ENCODE peak calls at places on chromosomes 12 and 14, in six cellular contexts. O is amniotic epithelial cell, R is ELF-1, P is SW 1271, S is mesendoderm, M is astrocyte. D is an unnamed sample.

GRCh38 chr14:53103941-53104340 is 49.2 kb downstream of the DDHD1 start:
- DNase-seq in S (no peak), P (no peak), R (no peak), M (no peak), O (no peak), D (no peak)

GRCh38 chr14:23707415-23707814 is 71.3 kb downstream of the DHRS2 start:
- DNase-seq in O (no peak), S (no peak), M (no peak), P (no peak), R (no peak), D (no peak)

GRCh38 chr12:120700863-120701262 is 9.4 kb upstream of the UNC119B start:
- DNase-seq in M (no peak), P (no peak), O (no peak), R (no peak), S (no peak), D (no peak)

GRCh38 chr12:114664661-114665320 is 19.2 kb downstream of the TBX3 start:
- DNase-seq in M (no peak), S (peak; percentile 45), O (no peak), P (no peak), R (peak; percentile 64), D (no peak)

GRCh38 chr12:11827096-11827841 is 177.8 kb downstream of the ETV6 start:
- DNase-seq in M (no peak), R (peak; percentile 64), P (no peak), S (peak; percentile 83), O (peak; percentile 57), D (peak; percentile 27)

GRCh38 chr12:76713130-76713529 is 50.8 kb upstream of the ZDHHC17 start:
- DNase-seq in R (no peak), M (no peak), S (peak; percentile 76), P (no peak), O (no peak), D (peak; percentile 16)

GRCh38 chr12:100491104-100491503 is 17.4 kb downstream of the NR1H4 start:
- DNase-seq in P (no peak), M (no peak), O (no peak), R (no peak), S (no peak), D (no peak)

GRCh38 chr12:96073346-96074336 is 38.3 kb upstream of the LTA4H start:
- DNase-seq in S (peak; percentile 93), R (no peak), O (no peak), P (no peak), M (no peak), D (no peak)

GRCh38 chr12:89960607-89961394 is 252.2 kb upstream of the ATP2B1 start:
- DNase-seq in R (no peak), S (no peak), M (no peak), O (no peak), P (no peak), D (no peak)

GRCh38 chr14:104130974-104131651 is 7.3 kb upstream of the KIF26A start:
- DNase-seq in S (peak; percentile 62), O (peak; percentile 9), R (no peak), M (no peak), P (no peak), D (no peak)

GRCh38 chr12:30422844-30423243 is 272.8 kb downstream of the IPO8 start:
- DNase-seq in S (no peak), M (no peak), O (no peak), R (no peak), P (no peak), D (no peak)

GRCh38 chr12:62737615-62738014 is 197.3 kb downstream of the PPM1H start:
- DNase-seq in M (no peak), S (no peak), R (no peak), O (no peak), P (no peak), D (no peak)

GRCh38 chr14:78232666-78233065 is 62.5 kb downstream of the NRXN3 start:
- DNase-seq in S (no peak), O (no peak), R (no peak), M (no peak), P (no peak), D (no peak)

GRCh38 chr14:102221026-102221425 is 81.3 kb downstream of the WDR20 start:
- DNase-seq in P (no peak), R (no peak), O (no peak), S (peak; percentile 68), M (no peak), D (no peak)

GRCh38 chr12:31620311-31620710 is 29.4 kb upstream of the DENND5B start:
- DNase-seq in M (peak; percentile 56), P (no peak), O (peak; percentile 78), S (no peak), R (no peak), D (no peak)

GRCh38 chr14:98175436-98175835 is 1096.6 kb downstream of the BCL11B start:
- DNase-seq in M (no peak), R (no peak), S (no peak), P (no peak), O (no peak), D (no peak)

GRCh38 chr12:55658635-55659391 is 22.1 kb downstream of the OR10P1 start:
- DNase-seq in O (peak; percentile 62), M (no peak), R (no peak), S (no peak), P (no peak), D (no peak)

GRCh38 chr12:121250359-121250758 is 40.4 kb downstream of the P2RX4 start:
- DNase-seq in S (no peak), P (no peak), O (no peak), R (peak; percentile 23), M (no peak), D (no peak)

GRCh38 chr12:128268348-128268725 is 1.4 kb downstream of the TMEM132C start:
- DNase-seq in P (no peak), M (no peak), S (peak; percentile 8), O (no peak), R (peak; percentile 28), D (no peak)

GRCh38 chr14:59215353-59215752 is 26.9 kb downstream of the DAAM1 start:
- DNase-seq in R (no peak), S (no peak), O (peak; percentile 13), M (peak; percentile 66), P (no peak), D (no peak)

GRCh38 chr12:45050751-45051489 is at the start of gene DBX2:
- DNase-seq in M (no peak), R (peak; percentile 25), O (no peak), S (peak; percentile 19), P (no peak), D (no peak)

GRCh38 chr12:80837342-80837978 is 100.3 kb downstream of the LIN7A start:
- DNase-seq in M (peak; percentile 61), O (peak; percentile 53), S (peak; percentile 96), R (peak; percentile 51), P (no peak), D (no peak)

GRCh38 chr12:31641509-31642090 is 17.9 kb upstream of the ETFBKMT start:
- DNase-seq in M (no peak), S (no peak), O (no peak), P (no peak), R (no peak), D (no peak)

GRCh38 chr14:95533391-95533821 is 1.4 kb upstream of the GLRX5 start:
- DNase-seq in P (no peak), R (peak; percentile 37), M (peak; percentile 42), S (peak; percentile 44), O (peak; percentile 38), D (no peak)

GRCh38 chr12:49959570-49960473 is 1.9 kb upstream of the AQP5 start:
- DNase-seq in R (peak; percentile 52), S (peak; percentile 61), O (no peak), P (no peak), M (peak; percentile 44), D (no peak)

GRCh38 chr12:94074970-94075695 is 73.2 kb upstream of the PLXNC1 start:
- DNase-seq in R (peak; percentile 55), P (peak; percentile 36), S (peak; percentile 83), M (peak; percentile 85), O (peak; percentile 95), D (peak; percentile 53)

GRCh38 chr12:107329569-107330324 is 236.4 kb upstream of the CRY1 start:
- DNase-seq in R (no peak), M (no peak), S (no peak), O (peak; percentile 82), P (no peak), D (no peak)

GRCh38 chr14:50007123-50007903 is 109.1 kb downstream of the VCPKMT start:
- DNase-seq in O (no peak), M (no peak), P (no peak), R (peak; percentile 79), S (peak; percentile 65), D (no peak)

GRCh38 chr12:76158518-76159321 is 74.2 kb upstream of the NAP1L1 start:
- DNase-seq in S (peak; percentile 83), R (peak; percentile 77), O (peak; percentile 76), P (no peak), M (peak; percentile 78), D (peak; percentile 71)

GRCh38 chr12:110348431-110349059 is 55.0 kb downstream of the ANAPC7 start:
- DNase-seq in S (no peak), M (no peak), P (no peak), O (no peak), R (no peak), D (no peak)

GRCh38 chr12:92912672-92913071 is 16.4 kb downstream of the EEA1 start:
- DNase-seq in M (no peak), S (no peak), O (no peak), R (no peak), P (no peak), D (no peak)

D was measured in K562.